ENCODE peak calls at places on chromosomes 16 and 17, in six cellular contexts. One of them, this sample, is unnamed.

GRCh38 chr16:88862968-88863367 is 3.5 kb downstream of the PABPN1L start:
- DNase-seq in astrocyte: no peak
- DNase-seq in upper lobe of right lung: no peak
- DNase-seq in NCI-H2029: no peak
- DNase-seq in cerebellar nuclear complex: no peak
- DNase-seq in adrenal gland: no peak
- DNase-seq in this sample: no peak

GRCh38 chr16:77336637-77337036 is 98.2 kb downstream of the ADAMTS18 start:
- DNase-seq in astrocyte: no peak
- DNase-seq in upper lobe of right lung: no peak
- DNase-seq in NCI-H2029: no peak
- DNase-seq in cerebellar nuclear complex: no peak
- DNase-seq in adrenal gland: no peak
- DNase-seq in this sample: no peak

GRCh38 chr17:4908711-4909496 is 6.0 kb upstream of the CHRNE start:
- DNase-seq in astrocyte: peak
- DNase-seq in upper lobe of right lung: peak
- DNase-seq in NCI-H2029: peak
- DNase-seq in cerebellar nuclear complex: no peak
- DNase-seq in adrenal gland: peak
- DNase-seq in this sample: no peak

GRCh38 chr17:65959630-65960029 is 232.3 kb downstream of the CEP112 start:
- DNase-seq in astrocyte: no peak
- DNase-seq in upper lobe of right lung: no peak
- DNase-seq in NCI-H2029: no peak
- DNase-seq in cerebellar nuclear complex: no peak
- DNase-seq in adrenal gland: no peak
- DNase-seq in this sample: no peak

GRCh38 chr17:28366605-28367004 is 1.6 kb upstream of the SEBOX start:
- DNase-seq in astrocyte: no peak
- DNase-seq in upper lobe of right lung: no peak
- DNase-seq in NCI-H2029: no peak
- DNase-seq in cerebellar nuclear complex: no peak
- DNase-seq in adrenal gland: no peak
- DNase-seq in this sample: no peak

GRCh38 chr16:54590836-54591235 is 304.2 kb upstream of the IRX3 start:
- DNase-seq in astrocyte: no peak
- DNase-seq in upper lobe of right lung: no peak
- DNase-seq in NCI-H2029: no peak
- DNase-seq in cerebellar nuclear complex: no peak
- DNase-seq in adrenal gland: no peak
- DNase-seq in this sample: no peak

GRCh38 chr17:35046740-35047283 is 16.7 kb downstream of the RFFL start:
- DNase-seq in astrocyte: peak
- DNase-seq in upper lobe of right lung: no peak
- DNase-seq in NCI-H2029: no peak
- DNase-seq in cerebellar nuclear complex: no peak
- DNase-seq in adrenal gland: no peak
- DNase-seq in this sample: no peak

GRCh38 chr17:73984981-73985380 is 218.5 kb upstream of the RPL38 start:
- DNase-seq in astrocyte: no peak
- DNase-seq in upper lobe of right lung: no peak
- DNase-seq in NCI-H2029: no peak
- DNase-seq in cerebellar nuclear complex: no peak
- DNase-seq in adrenal gland: no peak
- DNase-seq in this sample: no peak

GRCh38 chr16:59478806-59479205 is 744.7 kb upstream of the GOT2 start:
- DNase-seq in astrocyte: peak
- DNase-seq in upper lobe of right lung: no peak
- DNase-seq in NCI-H2029: no peak
- DNase-seq in cerebellar nuclear complex: no peak
- DNase-seq in adrenal gland: no peak
- DNase-seq in this sample: no peak

GRCh38 chr16:19114359-19115147 is 789 bp downstream of the ITPRIPL2 start:
- DNase-seq in astrocyte: peak
- DNase-seq in upper lobe of right lung: peak
- DNase-seq in NCI-H2029: peak
- DNase-seq in cerebellar nuclear complex: no peak
- DNase-seq in adrenal gland: peak
- DNase-seq in this sample: no peak

GRCh38 chr16:4048481-4048880 is 67.8 kb downstream of the ADCY9 start:
- DNase-seq in astrocyte: no peak
- DNase-seq in upper lobe of right lung: no peak
- DNase-seq in NCI-H2029: no peak
- DNase-seq in cerebellar nuclear complex: no peak
- DNase-seq in adrenal gland: no peak
- DNase-seq in this sample: no peak

GRCh38 chr17:37527249-37527851 is 37.7 kb downstream of the DUSP14 start:
- DNase-seq in astrocyte: peak
- DNase-seq in upper lobe of right lung: no peak
- DNase-seq in NCI-H2029: peak
- DNase-seq in cerebellar nuclear complex: no peak
- DNase-seq in adrenal gland: peak
- DNase-seq in this sample: no peak

GRCh38 chr16:27764869-27765675 is 215.1 kb downstream of the KATNIP start:
- DNase-seq in astrocyte: no peak
- DNase-seq in upper lobe of right lung: peak
- DNase-seq in NCI-H2029: no peak
- DNase-seq in cerebellar nuclear complex: no peak
- DNase-seq in adrenal gland: no peak
- DNase-seq in this sample: no peak

GRCh38 chr17:21125862-21126261 is 902 bp upstream of the DHRS7B start:
- DNase-seq in astrocyte: no peak
- DNase-seq in upper lobe of right lung: no peak
- DNase-seq in NCI-H2029: no peak
- DNase-seq in cerebellar nuclear complex: no peak
- DNase-seq in adrenal gland: no peak
- DNase-seq in this sample: no peak

GRCh38 chr17:30475206-30475605 is 2.0 kb upstream of the GOSR1 start:
- DNase-seq in astrocyte: no peak
- DNase-seq in upper lobe of right lung: no peak
- DNase-seq in NCI-H2029: no peak
- DNase-seq in cerebellar nuclear complex: no peak
- DNase-seq in adrenal gland: no peak
- DNase-seq in this sample: no peak

GRCh38 chr16:85173981-85174751 is 61.9 kb upstream of the CIBAR2 start:
- DNase-seq in astrocyte: peak
- DNase-seq in upper lobe of right lung: no peak
- DNase-seq in NCI-H2029: peak
- DNase-seq in cerebellar nuclear complex: no peak
- DNase-seq in adrenal gland: peak
- DNase-seq in this sample: no peak

GRCh38 chr17:81018044-81018802 is 16.7 kb upstream of the BAIAP2 start:
- DNase-seq in astrocyte: peak
- DNase-seq in upper lobe of right lung: peak
- DNase-seq in NCI-H2029: peak
- DNase-seq in cerebellar nuclear complex: no peak
- DNase-seq in adrenal gland: no peak
- DNase-seq in this sample: no peak

GRCh38 chr17:71921726-71922320 is 199.0 kb upstream of the SOX9 start:
- DNase-seq in astrocyte: peak
- DNase-seq in upper lobe of right lung: no peak
- DNase-seq in NCI-H2029: no peak
- DNase-seq in cerebellar nuclear complex: no peak
- DNase-seq in adrenal gland: no peak
- DNase-seq in this sample: no peak

GRCh38 chr16:4313563-4314531 is 2.0 kb upstream of the GLIS2 start:
- DNase-seq in astrocyte: no peak
- DNase-seq in upper lobe of right lung: peak
- DNase-seq in NCI-H2029: no peak
- DNase-seq in cerebellar nuclear complex: no peak
- DNase-seq in adrenal gland: peak
- DNase-seq in this sample: no peak

GRCh38 chr17:4914009-4914408 is 11.1 kb upstream of the CHRNE start:
- DNase-seq in astrocyte: no peak
- DNase-seq in upper lobe of right lung: no peak
- DNase-seq in NCI-H2029: no peak
- DNase-seq in cerebellar nuclear complex: no peak
- DNase-seq in adrenal gland: no peak
- DNase-seq in this sample: no peak

GRCh38 chr17:34386925-34387550 is 24.0 kb upstream of the CCL1 start:
- DNase-seq in astrocyte: peak
- DNase-seq in upper lobe of right lung: no peak
- DNase-seq in NCI-H2029: no peak
- DNase-seq in cerebellar nuclear complex: no peak
- DNase-seq in adrenal gland: peak
- DNase-seq in this sample: no peak

GRCh38 chr17:2189231-2189630 is 114.4 kb downstream of the SMG6 start:
- DNase-seq in astrocyte: no peak
- DNase-seq in upper lobe of right lung: no peak
- DNase-seq in NCI-H2029: no peak
- DNase-seq in cerebellar nuclear complex: no peak
- DNase-seq in adrenal gland: no peak
- DNase-seq in this sample: no peak

GRCh38 chr17:35189291-35189690 is 4.9 kb downstream of the SLC35G3 start:
- DNase-seq in astrocyte: peak
- DNase-seq in upper lobe of right lung: no peak
- DNase-seq in NCI-H2029: no peak
- DNase-seq in cerebellar nuclear complex: no peak
- DNase-seq in adrenal gland: no peak
- DNase-seq in this sample: no peak

GRCh38 chr16:70162041-70162451 is 11.5 kb upstream of the CLEC18C start:
- DNase-seq in astrocyte: peak
- DNase-seq in upper lobe of right lung: no peak
- DNase-seq in NCI-H2029: no peak
- DNase-seq in cerebellar nuclear complex: no peak
- DNase-seq in adrenal gland: no peak
- DNase-seq in this sample: no peak

GRCh38 chr17:36197389-36197708 is 791 bp upstream of the CCL3L1 start:
- DNase-seq in astrocyte: no peak
- DNase-seq in upper lobe of right lung: no peak
- DNase-seq in NCI-H2029: no peak
- DNase-seq in cerebellar nuclear complex: no peak
- DNase-seq in adrenal gland: no peak
- DNase-seq in this sample: no peak

GRCh38 chr16:86643661-86644060 is 65.3 kb downstream of the FOXL1 start:
- DNase-seq in astrocyte: no peak
- DNase-seq in upper lobe of right lung: no peak
- DNase-seq in NCI-H2029: no peak
- DNase-seq in cerebellar nuclear complex: no peak
- DNase-seq in adrenal gland: no peak
- DNase-seq in this sample: no peak

GRCh38 chr17:28745777-28746473 is 2.1 kb downstream of the TRAF4 start:
- DNase-seq in astrocyte: no peak
- DNase-seq in upper lobe of right lung: peak
- DNase-seq in NCI-H2029: no peak
- DNase-seq in cerebellar nuclear complex: no peak
- DNase-seq in adrenal gland: peak
- DNase-seq in this sample: no peak

This sample was measured in esophagus squamous epithelium.